ENCODE peak calls at places on chromosomes 13 and 19, in ten cellular contexts. One of them, this sample, is unnamed.

GRCh38 chr19:7677664-7678311 is 898 bp downstream of the MCEMP1 start:
- DNase-seq in bronchial epithelial cell: no peak
- DNase-seq in lower lobe of right lung: no peak
- DNase-seq in uterus: no peak
- DNase-seq in GM10248: no peak
- DNase-seq in omental fat pad: no peak
- DNase-seq in ovary: no peak
- DNase-seq in K562: no peak
- DNase-seq in A549: no peak
- DNase-seq in transverse colon: no peak
- DNase-seq in this sample: no peak

GRCh38 chr13:102580552-102581169 is 16.1 kb upstream of the TPP2 start:
- DNase-seq in bronchial epithelial cell: peak
- DNase-seq in lower lobe of right lung: no peak
- DNase-seq in uterus: peak
- DNase-seq in GM10248: peak
- DNase-seq in omental fat pad: no peak
- DNase-seq in ovary: no peak
- DNase-seq in K562: peak
- DNase-seq in A549: no peak
- DNase-seq in transverse colon: no peak
- DNase-seq in this sample: peak

GRCh38 chr13:43846496-43846895 is 33.0 kb downstream of the CCDC122 start:
- DNase-seq in bronchial epithelial cell: no peak
- DNase-seq in lower lobe of right lung: no peak
- DNase-seq in uterus: no peak
- DNase-seq in GM10248: no peak
- DNase-seq in omental fat pad: no peak
- DNase-seq in ovary: no peak
- DNase-seq in K562: no peak
- DNase-seq in A549: no peak
- DNase-seq in transverse colon: no peak
- DNase-seq in this sample: no peak

GRCh38 chr19:35248310-35249145 is at the start of gene LSR:
- DNase-seq in bronchial epithelial cell: peak
- DNase-seq in lower lobe of right lung: peak
- DNase-seq in uterus: no peak
- DNase-seq in GM10248: peak
- DNase-seq in omental fat pad: no peak
- DNase-seq in ovary: peak
- DNase-seq in K562: peak
- DNase-seq in A549: peak
- DNase-seq in transverse colon: peak
- DNase-seq in this sample: peak

GRCh38 chr13:46914341-46914740 is 17.5 kb upstream of the HTR2A start:
- DNase-seq in bronchial epithelial cell: no peak
- DNase-seq in lower lobe of right lung: no peak
- DNase-seq in uterus: no peak
- DNase-seq in GM10248: no peak
- DNase-seq in omental fat pad: no peak
- DNase-seq in ovary: no peak
- DNase-seq in K562: no peak
- DNase-seq in A549: no peak
- DNase-seq in transverse colon: no peak
- DNase-seq in this sample: no peak

GRCh38 chr13:52615817-52616216 is 26.4 kb upstream of the HNRNPA1L2 start:
- DNase-seq in bronchial epithelial cell: no peak
- DNase-seq in lower lobe of right lung: no peak
- DNase-seq in uterus: no peak
- DNase-seq in GM10248: no peak
- DNase-seq in omental fat pad: no peak
- DNase-seq in ovary: no peak
- DNase-seq in K562: peak
- DNase-seq in A549: peak
- DNase-seq in transverse colon: no peak
- DNase-seq in this sample: no peak

GRCh38 chr19:31220540-31220939 is 128.7 kb downstream of the TSHZ3 start:
- DNase-seq in bronchial epithelial cell: peak
- DNase-seq in lower lobe of right lung: no peak
- DNase-seq in uterus: no peak
- DNase-seq in GM10248: no peak
- DNase-seq in omental fat pad: no peak
- DNase-seq in ovary: no peak
- DNase-seq in K562: peak
- DNase-seq in A549: no peak
- DNase-seq in transverse colon: no peak
- DNase-seq in this sample: peak

GRCh38 chr13:78881054-78881453 is 222.1 kb upstream of the OBI1 start:
- DNase-seq in bronchial epithelial cell: no peak
- DNase-seq in lower lobe of right lung: no peak
- DNase-seq in uterus: no peak
- DNase-seq in GM10248: no peak
- DNase-seq in omental fat pad: no peak
- DNase-seq in ovary: no peak
- DNase-seq in K562: no peak
- DNase-seq in A549: no peak
- DNase-seq in transverse colon: no peak
- DNase-seq in this sample: no peak

GRCh38 chr13:108375772-108376171 is 106.3 kb downstream of the TNFSF13B start:
- DNase-seq in bronchial epithelial cell: no peak
- DNase-seq in lower lobe of right lung: no peak
- DNase-seq in uterus: no peak
- DNase-seq in GM10248: no peak
- DNase-seq in omental fat pad: no peak
- DNase-seq in ovary: no peak
- DNase-seq in K562: no peak
- DNase-seq in A549: no peak
- DNase-seq in transverse colon: no peak
- DNase-seq in this sample: no peak

DNA sequence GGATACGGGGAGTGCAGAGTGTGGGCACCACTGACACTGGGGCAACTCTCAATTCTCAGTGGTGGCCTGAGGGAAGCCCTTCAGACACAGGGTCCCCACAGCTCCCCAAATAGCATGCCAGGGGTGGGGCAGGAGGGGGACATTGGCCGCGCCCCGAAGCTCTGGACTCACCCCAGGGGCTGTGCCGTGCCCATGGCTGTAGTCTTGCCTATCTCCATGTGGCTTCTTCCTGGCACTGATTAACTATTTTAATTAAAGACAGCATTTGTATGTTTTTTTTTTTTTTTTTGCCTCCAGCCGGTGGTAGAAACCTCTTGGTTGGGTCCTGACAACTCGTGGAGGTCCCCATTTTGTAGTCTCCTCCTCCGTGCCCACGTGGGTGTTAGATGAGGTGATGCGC is 23.3 kb downstream of the GATAD2A start:
- DNase-seq in bronchial epithelial cell: no peak
- DNase-seq in lower lobe of right lung: no peak
- DNase-seq in uterus: no peak
- DNase-seq in GM10248: no peak
- DNase-seq in omental fat pad: no peak
- DNase-seq in ovary: no peak
- DNase-seq in K562: no peak
- DNase-seq in A549: no peak
- DNase-seq in transverse colon: no peak
- DNase-seq in this sample: no peak
- TF ChIP-seq CTCF in bronchial epithelial cell: no peak
- TF ChIP-seq CTCF in lower lobe of right lung: no peak
- TF ChIP-seq CTCF in uterus: no peak
- TF ChIP-seq CTCF in GM10248: no peak
- TF ChIP-seq CTCF in omental fat pad: no peak
- TF ChIP-seq CTCF in ovary: no peak
- TF ChIP-seq CTCF in K562: no peak
- TF ChIP-seq CTCF in A549: no peak
- TF ChIP-seq CTCF in transverse colon: no peak
- TF ChIP-seq CTCF in this sample: no peak

GRCh38 chr13:41040584-41041334 is 20.6 kb upstream of the WBP4 start:
- DNase-seq in bronchial epithelial cell: no peak
- DNase-seq in lower lobe of right lung: no peak
- DNase-seq in uterus: no peak
- DNase-seq in GM10248: no peak
- DNase-seq in omental fat pad: no peak
- DNase-seq in ovary: no peak
- DNase-seq in K562: no peak
- DNase-seq in A549: no peak
- DNase-seq in transverse colon: no peak
- DNase-seq in this sample: no peak
- TF ChIP-seq CTCF in bronchial epithelial cell: no peak
- TF ChIP-seq CTCF in lower lobe of right lung: no peak
- TF ChIP-seq CTCF in uterus: no peak
- TF ChIP-seq CTCF in GM10248: no peak
- TF ChIP-seq CTCF in omental fat pad: no peak
- TF ChIP-seq CTCF in ovary: no peak
- TF ChIP-seq CTCF in K562: no peak
- TF ChIP-seq CTCF in A549: no peak
- TF ChIP-seq CTCF in transverse colon: no peak
- TF ChIP-seq CTCF in this sample: no peak

GRCh38 chr19:50022823-50023222 is 2.3 kb downstream of the VRK3 start:
- DNase-seq in bronchial epithelial cell: no peak
- DNase-seq in lower lobe of right lung: no peak
- DNase-seq in uterus: no peak
- DNase-seq in GM10248: no peak
- DNase-seq in omental fat pad: no peak
- DNase-seq in ovary: no peak
- DNase-seq in K562: no peak
- DNase-seq in A549: no peak
- DNase-seq in transverse colon: no peak
- DNase-seq in this sample: no peak

GRCh38 chr19:50025794-50026549 is at the start of gene ZNF473:
- DNase-seq in bronchial epithelial cell: no peak
- DNase-seq in lower lobe of right lung: peak
- DNase-seq in uterus: peak
- DNase-seq in GM10248: peak
- DNase-seq in omental fat pad: peak
- DNase-seq in ovary: peak
- DNase-seq in K562: peak
- DNase-seq in A549: peak
- DNase-seq in transverse colon: peak
- DNase-seq in this sample: peak

GRCh38 chr19:50026550-50026906 is 723 bp downstream of the ZNF473 start:
- DNase-seq in bronchial epithelial cell: no peak
- DNase-seq in lower lobe of right lung: no peak
- DNase-seq in uterus: no peak
- DNase-seq in GM10248: no peak
- DNase-seq in omental fat pad: no peak
- DNase-seq in ovary: no peak
- DNase-seq in K562: no peak
- DNase-seq in A549: no peak
- DNase-seq in transverse colon: no peak
- DNase-seq in this sample: no peak

GRCh38 chr19:50024719-50025021 is 502 bp downstream of the VRK3 start:
- DNase-seq in bronchial epithelial cell: no peak
- DNase-seq in lower lobe of right lung: no peak
- DNase-seq in uterus: no peak
- DNase-seq in GM10248: no peak
- DNase-seq in omental fat pad: no peak
- DNase-seq in ovary: no peak
- DNase-seq in K562: no peak
- DNase-seq in A549: no peak
- DNase-seq in transverse colon: no peak
- DNase-seq in this sample: no peak

DNA sequence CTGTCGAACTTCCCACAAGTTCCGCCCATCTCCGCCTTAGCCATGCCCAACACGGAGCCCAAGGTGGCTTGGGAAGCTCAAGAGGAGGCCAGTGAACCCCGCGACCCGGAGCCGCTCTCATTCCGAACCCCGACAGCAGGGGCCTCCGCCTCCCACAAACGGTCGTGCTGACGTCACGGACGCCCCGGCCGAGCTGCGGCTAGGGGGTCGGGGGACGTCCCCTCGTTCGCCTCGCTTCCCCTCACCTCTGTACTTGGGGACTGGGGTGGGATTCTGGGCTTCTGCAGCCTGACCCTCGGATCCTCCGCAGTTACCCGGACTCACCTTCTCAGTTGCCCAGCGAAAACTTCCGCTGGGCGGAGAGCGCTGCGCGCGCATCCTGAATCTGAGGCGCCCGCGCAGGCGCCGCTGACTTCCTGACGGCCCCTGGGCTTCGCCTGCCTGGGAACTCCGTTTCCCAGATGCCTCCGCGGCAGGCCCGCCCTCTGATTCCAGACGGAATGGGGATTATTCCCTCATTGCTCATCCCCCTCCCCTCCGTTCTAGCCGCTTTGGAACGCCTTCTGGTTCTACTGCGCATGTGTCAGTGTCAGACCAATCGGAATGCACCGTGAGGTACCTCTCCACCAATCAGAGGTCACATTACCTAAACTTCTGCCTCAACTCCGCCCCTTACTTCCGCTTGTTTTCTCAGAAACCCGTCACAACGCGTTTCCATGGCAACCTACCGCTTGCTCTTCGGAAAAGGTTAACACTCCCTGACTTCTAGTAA is at the start of gene VRK3:
- DNase-seq in bronchial epithelial cell: peak
- DNase-seq in lower lobe of right lung: peak
- DNase-seq in uterus: peak
- DNase-seq in GM10248: peak
- DNase-seq in omental fat pad: peak
- DNase-seq in ovary: peak
- DNase-seq in K562: peak
- DNase-seq in A549: peak
- DNase-seq in transverse colon: peak
- DNase-seq in this sample: peak
- TF ChIP-seq CTCF in bronchial epithelial cell: peak
- TF ChIP-seq CTCF in lower lobe of right lung: peak
- TF ChIP-seq CTCF in uterus: no peak
- TF ChIP-seq CTCF in GM10248: peak
- TF ChIP-seq CTCF in omental fat pad: no peak
- TF ChIP-seq CTCF in ovary: no peak
- TF ChIP-seq CTCF in K562: peak
- TF ChIP-seq CTCF in A549: no peak
- TF ChIP-seq CTCF in transverse colon: no peak
- TF ChIP-seq CTCF in this sample: no peak

DNA sequence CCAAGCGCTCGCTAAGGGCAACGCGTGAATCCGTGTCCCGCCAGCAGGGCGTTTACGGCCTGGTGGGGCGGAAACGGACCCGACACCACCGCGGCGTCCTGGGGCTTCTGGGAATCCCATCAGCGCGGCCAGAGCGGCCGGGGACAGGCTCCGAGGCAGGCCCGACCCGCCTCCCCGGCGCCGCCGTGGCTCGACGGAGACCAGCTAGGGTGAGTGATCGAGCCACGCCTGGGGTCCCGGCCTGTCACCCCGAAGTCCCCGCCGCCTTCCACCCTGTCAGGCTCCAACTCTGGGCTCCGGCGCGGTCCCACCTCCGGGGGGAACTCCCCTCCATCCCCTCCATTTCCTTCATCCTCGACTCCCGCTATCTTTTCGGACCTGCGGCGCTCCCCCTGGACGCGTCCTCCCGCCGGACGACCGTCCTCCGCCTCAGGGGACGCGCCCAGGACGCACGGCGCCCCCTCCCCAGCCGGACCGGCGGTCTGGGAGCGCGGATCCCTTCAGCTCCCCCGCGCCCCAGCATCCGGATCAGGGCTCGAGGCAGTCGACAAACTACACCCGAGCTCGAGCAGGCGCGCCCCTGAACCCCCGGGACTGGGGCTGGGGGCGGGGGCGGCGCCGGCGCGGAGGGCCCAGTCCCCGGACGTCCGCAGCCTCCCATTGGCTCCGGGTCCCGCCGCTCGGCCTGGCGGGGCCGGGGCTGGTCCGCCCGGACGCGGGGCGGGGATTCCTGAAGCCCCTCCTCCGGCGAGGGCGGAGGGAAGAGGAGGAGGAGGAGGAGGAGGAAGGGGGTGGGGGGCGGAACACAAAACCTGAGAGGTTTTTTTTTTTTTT is 643 bp upstream of the BICRA start:
- DNase-seq in bronchial epithelial cell: peak
- DNase-seq in lower lobe of right lung: peak
- DNase-seq in uterus: peak
- DNase-seq in GM10248: peak
- DNase-seq in omental fat pad: peak
- DNase-seq in ovary: peak
- DNase-seq in K562: peak
- DNase-seq in A549: peak
- DNase-seq in transverse colon: peak
- DNase-seq in this sample: peak
- TF ChIP-seq CTCF in bronchial epithelial cell: peak
- TF ChIP-seq CTCF in lower lobe of right lung: peak
- TF ChIP-seq CTCF in uterus: peak
- TF ChIP-seq CTCF in GM10248: peak
- TF ChIP-seq CTCF in omental fat pad: no peak
- TF ChIP-seq CTCF in ovary: no peak
- TF ChIP-seq CTCF in K562: peak
- TF ChIP-seq CTCF in A549: no peak
- TF ChIP-seq CTCF in transverse colon: peak
- TF ChIP-seq CTCF in this sample: no peak

This sample was measured in endothelial cell.